ENCODE peak calls at places on chromosome 1, in eight cellular contexts. W is heart left ventricle; J is H9; E is CD8-positive, alpha-beta memory T cell; B is right cardiac atrium; N is effector memory CD4-positive, alpha-beta T cell; S is keratinocyte; H is GM23338. T is an unnamed sample.

GRCh38 chr1:3530931-3531818 is 76.7 kb downstream of the ARHGEF16 start:
- DNase-seq in J (peak; percentile 92), N (peak; percentile 69), S (no peak), H (peak; percentile 94), W (peak; percentile 85), E (peak; percentile 87), B (peak; percentile 93), T (peak; percentile 79)

GRCh38 chr1:31694910-31695300 is 8.9 kb downstream of the COL16A1 start:
- DNase-seq in N (no peak), E (no peak), W (no peak), H (no peak), B (peak; percentile 38), S (no peak), J (no peak), T (no peak)

GRCh38 chr1:47230692-47231313 is 1.2 kb downstream of the TAL1 start:
- DNase-seq in E (no peak), N (no peak), H (peak; percentile 73), S (no peak), W (no peak), J (peak; percentile 73), B (peak; percentile 70), T (no peak)

GRCh38 chr1:81703352-81703735 is 97.4 kb upstream of the ADGRL2 start:
- DNase-seq in S (no peak), N (no peak), W (no peak), H (no peak), J (no peak), B (no peak), E (no peak), T (no peak)

GRCh38 chr1:234856719-234857310 is 246.8 kb upstream of the IRF2BP2 start:
- DNase-seq in W (no peak), N (no peak), S (no peak), H (no peak), E (no peak), J (no peak), B (peak; percentile 78), T (no peak)

GRCh38 chr1:112034277-112034676 is 44.8 kb upstream of the KCND3 start:
- DNase-seq in N (no peak), B (no peak), J (no peak), H (no peak), S (no peak), E (no peak), W (no peak), T (no peak)

GRCh38 chr1:5903680-5904079 is 88.5 kb downstream of the NPHP4 start:
- DNase-seq in E (no peak), S (no peak), W (no peak), B (no peak), H (no peak), N (no peak), J (no peak), T (no peak)

GRCh38 chr1:160781914-160782689 is 13.9 kb upstream of the LY9 start:
- DNase-seq in J (no peak), E (no peak), N (no peak), W (no peak), H (no peak), S (no peak), B (no peak), T (no peak)

GRCh38 chr1:39896909-39897685 is 4.6 kb downstream of the MYCL start:
- DNase-seq in N (no peak), E (no peak), B (no peak), H (peak; percentile 54), J (peak; percentile 38), S (no peak), W (no peak), T (no peak)

GRCh38 chr1:202343652-202344349 is 2.1 kb upstream of the UBE2T start:
- DNase-seq in J (no peak), H (peak; percentile 81), N (no peak), W (no peak), S (peak; percentile 11), E (no peak), B (no peak), T (no peak)
- H3K27ac ChIP-seq in J (no peak overlapping the region), H (no peak overlapping the region), N (no peak overlapping the region), W (no peak overlapping the region), S (no peak overlapping the region), E (no peak overlapping the region), B (no peak overlapping the region), T (no peak overlapping the region)

GRCh38 chr1:8679929-8680504 is 137.4 kb downstream of the RERE start:
- DNase-seq in J (no peak), W (no peak), E (no peak), H (no peak), N (no peak), S (no peak), B (no peak), T (no peak)
- H3K4me1 ChIP-seq in J (peaks cover 11% of the 10 kb centered on the region), W (peaks cover 31% of the 10 kb centered on the region), E (peaks cover 4% of the 10 kb centered on the region), H (peaks cover 75% of the 10 kb centered on the region), N (peaks cover 3% of the 10 kb centered on the region), S (peaks cover 13% of the 10 kb centered on the region), B (peaks cover 7% of the 10 kb centered on the region), T (peaks cover 12% of the 10 kb centered on the region)

GRCh38 chr1:6922096-6922931 is 137.1 kb downstream of the CAMTA1 start:
- DNase-seq in E (no peak), J (no peak), B (peak; percentile 76), W (peak; percentile 68), H (no peak), N (no peak), S (no peak), T (no peak)

GRCh38 chr1:6923955-6924890 is 139.0 kb downstream of the CAMTA1 start:
- DNase-seq in S (no peak), W (no peak), N (no peak), E (no peak), H (no peak), B (no peak), J (no peak), T (no peak)

GRCh38 chr1:6924891-6925290 is 139.6 kb downstream of the CAMTA1 start:
- DNase-seq in S (no peak), J (no peak), N (no peak), B (peak; percentile 83), E (no peak), H (no peak), W (no peak), T (no peak)

GRCh38 chr1:6918908-6919511 is 133.8 kb downstream of the CAMTA1 start:
- DNase-seq in W (no peak), S (no peak), H (no peak), J (no peak), E (no peak), B (no peak), N (no peak), T (no peak)

GRCh38 chr1:6923012-6923805 is 138.0 kb downstream of the CAMTA1 start:
- DNase-seq in J (no peak), S (no peak), E (no peak), N (no peak), W (no peak), H (no peak), B (no peak), T (no peak)
- H3K27ac ChIP-seq in J (no peak overlapping the region), S (no peak overlapping the region), E (no peak overlapping the region), N (no peak overlapping the region), W (peak overlapping the region; percentile 32), H (no peak overlapping the region), B (no peak overlapping the region), T (no peak overlapping the region)

DNA sequence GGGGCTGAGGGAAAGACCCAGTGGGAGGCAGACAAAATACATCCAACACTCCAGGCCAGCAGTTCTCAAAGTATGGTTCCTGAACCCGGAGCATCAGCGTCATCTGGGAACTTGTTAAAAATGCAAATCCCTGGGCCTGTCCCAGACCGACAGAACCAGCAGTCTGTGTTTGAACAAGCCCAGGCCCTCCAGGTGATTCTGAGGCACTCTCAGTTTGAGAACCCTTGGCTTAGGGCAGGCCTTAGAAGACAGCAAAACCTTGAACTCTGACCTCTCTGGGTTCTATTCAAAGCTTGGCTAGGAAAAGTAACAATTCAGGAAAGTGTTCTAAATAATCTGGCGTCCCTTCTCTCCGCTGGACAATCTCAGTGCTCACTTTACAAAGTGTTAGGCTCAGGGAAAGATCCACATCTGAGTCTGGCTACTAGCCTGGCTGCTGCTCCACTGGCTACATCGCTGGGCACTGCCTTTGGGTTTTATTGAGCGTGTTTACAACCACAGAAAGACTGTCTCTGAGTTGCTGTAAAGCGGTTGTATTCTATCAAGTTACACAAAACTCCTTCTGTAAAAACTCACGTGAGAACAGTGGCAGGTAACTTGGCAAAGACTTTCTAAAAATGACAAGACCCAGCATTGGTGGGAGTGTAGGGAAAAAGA is 166.1 kb downstream of the HIVEP3 start:
- DNase-seq in B (no peak), W (no peak), S (no peak), N (no peak), H (no peak), E (no peak), J (no peak), T (no peak)
- H3K4me1 ChIP-seq in B (no peaks in the 10 kb centered on the region), W (peaks cover 6% of the 10 kb centered on the region), S (peaks cover 9% of the 10 kb centered on the region), N (peaks cover 8% of the 10 kb centered on the region), H (no peaks in the 10 kb centered on the region), E (peaks cover 44% of the 10 kb centered on the region), J (peaks cover 5% of the 10 kb centered on the region), T (peaks cover 41% of the 10 kb centered on the region)

DNA sequence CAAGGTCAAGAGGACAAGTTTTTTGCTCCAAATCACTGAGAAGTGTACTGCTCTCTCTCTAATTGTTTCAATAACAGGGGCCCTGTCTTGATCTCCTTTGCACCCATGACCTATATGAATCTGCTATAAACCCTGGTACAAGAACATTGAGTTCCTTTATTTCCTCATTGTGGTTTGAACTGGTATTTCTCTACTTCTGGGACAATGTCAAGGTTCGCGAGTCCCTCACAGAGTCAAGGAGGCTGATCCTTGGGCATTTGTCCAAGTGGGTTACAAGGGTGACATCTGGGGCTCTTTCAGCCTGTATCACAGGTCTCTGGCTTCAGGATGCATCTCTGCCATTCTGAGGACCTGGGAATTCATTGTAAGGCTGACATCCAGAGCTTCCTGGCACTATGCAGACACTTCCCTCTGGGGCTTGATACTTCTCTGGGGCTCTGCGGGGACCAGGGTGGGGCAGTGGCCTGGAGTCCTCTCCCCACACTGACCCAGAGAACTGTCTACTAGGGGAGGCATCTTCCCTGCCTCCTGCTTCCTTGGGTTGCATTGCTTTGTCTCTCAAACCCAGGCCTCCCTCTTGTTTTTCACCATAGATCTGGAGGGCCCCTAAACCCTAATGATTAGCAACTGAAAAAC is 22.5 kb upstream of the ZNF648 start:
- DNase-seq in B (no peak), J (no peak), S (no peak), E (no peak), H (no peak), W (no peak), N (no peak), T (no peak)
- H3K27ac ChIP-seq in B (no peak overlapping the region), J (no peak overlapping the region), S (no peak overlapping the region), E (no peak overlapping the region), H (no peak overlapping the region), W (no peak overlapping the region), N (no peak overlapping the region), T (peak overlapping the region; percentile 13)

T was measured in left lung.